ENCODE peak calls at places on chromosomes 2 and 18, in five cellular contexts. Q is Calu3, R is cardiac muscle cell, B is thoracic aorta, O is bronchial epithelial cell. W is an unnamed sample.

GRCh38 chr2:101038455-101039255 is 36.6 kb downstream of the RPL31 start:
- DNase-seq in Q (peak), R (no peak), B (no peak), O (peak), W (peak)

GRCh38 chr2:170822292-170822884 is 5.7 kb downstream of the GAD1 start:
- DNase-seq in Q (no peak), R (no peak), B (no peak), O (no peak), W (peak)

GRCh38 chr2:162011718-162012564 is 62.1 kb downstream of the DPP4 start:
- DNase-seq in Q (no peak), R (no peak), B (no peak), O (no peak), W (no peak)

GRCh38 chr2:124081154-124081771 is 56.2 kb downstream of the CNTNAP5 start:
- DNase-seq in Q (no peak), R (no peak), B (no peak), O (peak), W (no peak)

GRCh38 chr2:229712125-229712524 is 2.2 kb downstream of the DNER start:
- DNase-seq in Q (no peak), R (no peak), B (no peak), O (peak), W (no peak)

GRCh38 chr2:6343076-6343475 is 522.6 kb downstream of the CMPK2 start:
- DNase-seq in Q (no peak), R (no peak), B (no peak), O (no peak), W (no peak)

GRCh38 chr2:109129356-109129920 is 433 bp downstream of the SH3RF3 start:
- DNase-seq in Q (no peak), R (peak), B (no peak), O (no peak), W (peak)

GRCh38 chr18:79516441-79516931 is 120.8 kb downstream of the NFATC1 start:
- DNase-seq in Q (no peak), R (no peak), B (no peak), O (no peak), W (no peak)

GRCh38 chr2:221844187-221844586 is 272.1 kb upstream of the EPHA4 start:
- DNase-seq in Q (no peak), R (no peak), B (no peak), O (no peak), W (no peak)

GRCh38 chr2:16767789-16768188 is 102.2 kb upstream of the CYRIA start:
- DNase-seq in Q (no peak), R (no peak), B (no peak), O (peak), W (no peak)

GRCh38 chr2:98459776-98460175 is 15.1 kb downstream of the INPP4A start:
- DNase-seq in Q (no peak), R (no peak), B (no peak), O (no peak), W (no peak)

GRCh38 chr18:14922031-14922430 is 174.1 kb downstream of the ANKRD30B start:
- DNase-seq in Q (no peak), R (no peak), B (no peak), O (no peak), W (no peak)
- TF ChIP-seq CTCF in Q (no peak), R (no peak), B (no peak), O (no peak), W (no peak)

DNA sequence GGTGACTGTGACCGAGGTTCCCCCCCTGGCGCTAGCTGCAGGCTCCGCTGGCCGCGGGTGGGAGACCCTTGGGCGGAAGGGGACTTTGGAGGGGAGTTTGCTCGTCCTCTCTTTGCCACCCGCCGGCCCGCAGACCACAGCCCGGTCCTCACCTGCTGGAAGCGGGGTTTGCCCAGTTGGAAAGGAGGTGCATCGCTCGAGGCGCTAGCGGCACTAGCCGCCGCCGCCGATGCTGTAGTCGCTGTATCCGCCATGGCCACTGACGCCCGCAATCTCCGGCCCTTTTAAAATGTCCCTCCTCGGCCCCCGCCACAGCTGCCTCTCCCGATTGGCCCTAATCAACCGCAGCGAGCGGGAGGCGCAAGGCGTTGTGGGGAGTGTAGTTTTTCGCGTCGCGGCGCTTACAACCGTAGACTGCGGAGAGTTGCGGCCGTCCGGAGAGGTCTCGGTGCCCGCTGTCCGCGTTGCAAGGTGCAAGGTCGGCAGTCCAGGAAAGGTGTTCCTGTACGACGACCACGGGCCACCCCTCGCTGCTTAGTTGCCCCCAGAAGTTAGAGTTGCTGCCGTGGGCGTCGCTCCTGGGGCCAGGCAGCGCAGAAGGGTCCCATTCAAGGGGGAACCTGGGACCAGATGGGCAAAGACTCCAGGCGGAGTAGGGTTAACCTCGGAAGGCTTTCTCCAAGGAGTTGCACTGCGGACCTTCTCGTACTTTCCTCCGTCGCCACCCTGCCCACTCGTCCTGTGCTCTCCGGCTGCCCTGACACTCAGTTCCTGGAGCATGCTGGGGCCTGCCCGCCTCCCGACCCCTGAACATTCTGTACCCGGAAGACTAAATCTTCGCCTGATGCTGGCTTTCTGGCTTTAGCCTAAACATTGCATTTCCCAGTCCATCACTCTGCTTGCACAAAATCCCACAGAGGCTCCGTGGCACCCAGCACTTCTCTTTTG is at the start of gene SFXN5:
- DNase-seq in Q (peak), R (peak), B (peak), O (peak), W (peak)
- TF ChIP-seq CTCF in Q (no peak), R (peak), B (peak), O (peak), W (no peak)

GRCh38 chr2:156982615-156983014 is 274.9 kb upstream of the GALNT5 start:
- DNase-seq in Q (no peak), R (no peak), B (no peak), O (no peak), W (no peak)

GRCh38 chr2:156986339-156986988 is 271.0 kb upstream of the GALNT5 start:
- DNase-seq in Q (no peak), R (no peak), B (no peak), O (no peak), W (no peak)
- TF ChIP-seq CTCF in Q (no peak), R (no peak), B (no peak), O (no peak), W (no peak)

GRCh38 chr18:78087338-78087737 is 837.7 kb downstream of the GALR1 start:
- DNase-seq in Q (no peak), R (no peak), B (no peak), O (no peak), W (no peak)
- TF ChIP-seq CTCF in Q (peak), R (no peak), B (no peak), O (no peak), W (no peak)

DNA sequence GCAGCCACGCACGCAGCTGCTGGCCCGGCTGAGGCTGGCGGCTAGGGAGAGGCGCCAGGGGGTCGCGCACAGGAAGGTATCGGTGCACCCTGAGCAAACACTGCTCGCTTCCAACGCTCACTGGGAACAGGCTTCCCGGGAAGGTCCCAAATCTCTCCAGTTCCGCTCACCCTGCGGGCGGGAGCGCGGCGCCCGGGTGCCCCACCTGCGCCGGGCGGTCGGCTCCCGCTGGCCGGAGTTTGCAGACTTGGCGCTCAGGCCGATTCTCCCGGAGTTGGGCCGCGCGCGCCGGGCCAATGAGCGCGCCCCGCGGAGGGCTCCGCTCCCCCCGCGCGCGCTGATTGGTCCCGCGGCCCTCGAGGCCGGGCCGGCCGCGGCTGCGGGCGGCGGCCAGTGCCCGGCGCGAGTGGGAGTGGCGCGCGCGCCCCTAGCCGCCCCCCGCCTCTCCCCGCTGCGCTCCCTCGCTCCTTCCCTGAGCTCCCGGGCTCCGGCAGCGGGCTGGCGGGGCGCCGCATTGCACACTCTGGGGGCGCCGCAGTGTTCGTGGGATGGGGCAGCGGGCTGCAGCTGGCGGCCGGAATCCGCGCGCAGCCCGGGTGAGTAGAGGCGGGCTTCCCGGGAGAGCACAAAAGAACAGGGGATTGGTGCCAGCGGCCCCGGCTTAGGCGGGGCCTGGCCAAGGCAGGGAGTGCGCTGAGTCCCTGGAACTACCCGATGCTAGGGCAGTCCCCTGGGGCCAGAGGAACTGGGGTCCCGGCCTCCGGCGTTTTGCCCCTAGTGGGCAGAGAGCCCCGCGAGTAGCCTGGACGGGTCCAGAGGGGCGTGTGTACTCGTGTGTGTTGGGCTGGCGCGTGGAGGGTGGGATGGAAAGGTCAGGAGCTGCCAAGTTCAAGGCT is at the start of gene LYPD6:
- DNase-seq in Q (peak), R (peak), B (no peak), O (peak), W (peak)
- TF ChIP-seq CTCF in Q (no peak), R (no peak), B (no peak), O (no peak), W (no peak)

DNA sequence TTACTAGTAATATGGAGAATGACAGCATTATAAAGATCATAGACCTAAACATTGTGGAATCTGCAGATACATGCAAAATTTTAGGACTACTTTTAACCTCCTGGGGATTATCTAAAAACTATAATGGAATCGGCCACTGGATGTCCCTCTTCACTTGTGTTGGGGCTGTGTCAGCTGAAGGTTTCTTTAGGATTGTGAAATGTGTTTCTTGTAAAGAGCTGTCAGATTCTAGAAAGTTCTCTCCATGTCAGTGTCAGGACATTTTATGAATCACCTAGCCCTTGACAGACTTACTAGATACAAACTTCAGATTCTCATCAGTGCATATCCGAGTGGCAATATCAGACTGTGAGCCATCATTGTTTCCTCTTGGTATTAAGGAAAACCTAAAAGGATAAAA is 107.2 kb downstream of the CPS1 start:
- DNase-seq in Q (peak), R (peak), B (no peak), O (peak), W (peak)
- TF ChIP-seq CTCF in Q (peak), R (no peak), B (no peak), O (peak), W (peak)

DNA sequence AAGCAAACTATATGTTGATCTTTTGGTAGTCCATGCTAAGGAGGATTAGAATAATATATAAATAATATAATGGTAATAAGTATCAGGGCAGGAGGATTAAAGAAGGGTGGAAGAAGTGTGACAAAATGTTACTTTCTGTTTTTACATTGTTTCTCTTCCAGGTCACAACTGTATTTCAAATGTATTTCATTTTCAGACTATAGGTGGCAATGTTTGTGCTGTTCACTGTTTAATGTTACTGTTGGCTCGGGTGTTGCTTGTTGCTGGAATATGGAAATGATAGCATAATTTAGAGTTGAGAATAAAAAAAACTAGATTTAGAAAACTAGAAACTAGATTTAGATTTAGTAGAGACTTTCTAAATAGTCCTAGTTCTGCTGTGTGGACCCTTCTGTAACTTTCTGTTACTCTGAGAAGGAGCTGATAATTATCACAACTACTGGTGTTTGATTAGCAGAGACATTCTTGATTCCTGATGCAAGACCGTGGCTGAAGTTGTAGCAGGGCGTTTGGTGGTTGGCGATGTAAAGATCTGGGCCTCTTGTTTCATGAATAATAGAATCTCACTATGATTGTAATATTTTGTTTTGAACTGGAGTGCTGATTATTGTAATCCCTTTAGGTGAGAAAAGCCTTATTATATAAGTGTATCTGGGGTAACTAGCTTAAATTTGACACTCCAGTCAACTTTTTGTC is 7.9 kb downstream of the NEDD4L start:
- DNase-seq in Q (no peak), R (no peak), B (no peak), O (peak), W (no peak)
- TF ChIP-seq CTCF in Q (peak), R (peak), B (no peak), O (peak), W (no peak)

W was measured in endothelial cell.